ENCODE peak calls at places on chromosomes 11 and 22, in nine cellular contexts. Y, G, S, W, V, I, E, K and H are unnamed samples.

GRCh38 chr11:95487391-95487790 is 256.4 kb upstream of the SESN3 start:
- DNase-seq in K (no peak), E (no peak), Y (peak; percentile 91), G (no peak), I (no peak), S (no peak), V (no peak), W (peak; percentile 32), H (peak; percentile 75)

GRCh38 chr11:48017105-48017874 is 36.9 kb downstream of the PTPRJ start:
- DNase-seq in Y (no peak), V (no peak), I (no peak), W (no peak), S (no peak), K (no peak), E (no peak), G (no peak), H (no peak)

GRCh38 chr22:31613286-31613903 is 48.6 kb downstream of the PISD start:
- DNase-seq in Y (no peak), K (no peak), G (no peak), V (no peak), E (no peak), W (no peak), S (no peak), I (no peak), H (no peak)

GRCh38 chr11:96102664-96103068 is 178.8 kb upstream of the MTMR2 start:
- DNase-seq in W (no peak), Y (no peak), I (no peak), S (no peak), E (peak; percentile 86), V (no peak), G (no peak), K (no peak), H (no peak)

GRCh38 chr11:115439385-115439784 is 64.8 kb downstream of the CADM1 start:
- DNase-seq in E (peak; percentile 0), K (no peak), S (no peak), W (no peak), Y (peak; percentile 2), I (no peak), G (no peak), V (no peak), H (peak; percentile 14)

GRCh38 chr11:67556244-67556643 is 27.4 kb upstream of the GSTP1 start:
- DNase-seq in V (no peak), Y (no peak), S (no peak), E (no peak), W (no peak), I (no peak), G (no peak), K (no peak), H (no peak)

GRCh38 chr11:1168721-1169161 is 11.0 kb downstream of the MUC5AC start:
- DNase-seq in V (no peak), I (no peak), S (peak; percentile 41), Y (no peak), G (peak; percentile 68), K (no peak), W (no peak), E (no peak), H (no peak)

GRCh38 chr11:73585834-73586575 is 11.9 kb downstream of the FAM168A start:
- DNase-seq in E (peak; percentile 75), S (no peak), I (no peak), G (no peak), Y (no peak), W (no peak), K (no peak), V (no peak), H (no peak)

GRCh38 chr22:49133541-49133940 is 694.1 kb downstream of the BRD1 start:
- DNase-seq in I (no peak), W (no peak), Y (no peak), S (no peak), G (peak; percentile 49), E (no peak), V (no peak), K (no peak), H (no peak)

GRCh38 chr11:57072640-57073039 is 83.9 kb downstream of the OR5AK2 start:
- DNase-seq in W (no peak), I (no peak), V (no peak), G (no peak), Y (no peak), S (no peak), E (peak; percentile 95), K (no peak), H (peak; percentile 75)

GRCh38 chr11:5531053-5531831 is 14.7 kb upstream of the UBQLNL start:
- DNase-seq in G (no peak), S (no peak), Y (no peak), I (no peak), W (no peak), E (no peak), V (no peak), K (no peak), H (no peak)

GRCh38 chr11:34223021-34223813 is 117.8 kb downstream of the NAT10 start:
- DNase-seq in E (peak; percentile 57), V (no peak), W (no peak), S (no peak), Y (no peak), K (no peak), I (peak; percentile 74), G (peak; percentile 90), H (peak; percentile 51)

GRCh38 chr11:104836711-104837110 is 61.5 kb downstream of the CASP12 start:
- DNase-seq in I (no peak), Y (no peak), W (no peak), G (no peak), S (no peak), E (no peak), V (no peak), K (no peak), H (peak; percentile 5)

GRCh38 chr11:57566035-57566504 is 1.4 kb downstream of the UBE2L6 start:
- DNase-seq in E (peak; percentile 71), I (peak; percentile 49), V (peak; percentile 59), K (no peak), W (peak; percentile 57), G (no peak), S (no peak), Y (peak; percentile 76), H (peak; percentile 51)

GRCh38 chr22:19331474-19331873 is 40.0 kb upstream of the CLTCL1 start:
- DNase-seq in K (no peak), G (no peak), I (no peak), S (no peak), Y (no peak), E (no peak), W (no peak), V (no peak), H (no peak)

GRCh38 chr11:94154095-94154856 is 25.6 kb downstream of the PANX1 start:
- DNase-seq in E (no peak), G (no peak), K (no peak), W (no peak), S (no peak), Y (no peak), V (no peak), I (no peak), H (no peak)

GRCh38 chr22:23226497-23226850 is 46.2 kb downstream of the BCR start:
- DNase-seq in I (no peak), W (no peak), K (no peak), V (no peak), S (no peak), Y (no peak), E (no peak), G (no peak), H (no peak)

GRCh38 chr11:117808768-117809167 is 11.8 kb upstream of the DSCAML1 start:
- DNase-seq in G (no peak), Y (no peak), V (no peak), S (no peak), K (no peak), I (no peak), E (no peak), W (no peak), H (no peak)

GRCh38 chr11:10326080-10326964 is 21.4 kb downstream of the ADM start:
- DNase-seq in G (no peak), E (no peak), S (no peak), I (peak; percentile 86), K (no peak), Y (no peak), V (no peak), W (no peak), H (no peak)

GRCh38 chr11:843086-843704 is 543 bp downstream of the TSPAN4 start:
- DNase-seq in W (no peak), Y (no peak), G (no peak), I (no peak), E (no peak), V (no peak), S (no peak), K (no peak), H (no peak)

GRCh38 chr22:49546811-49547585 is 280.7 kb downstream of the BRD1 start:
- DNase-seq in V (no peak), Y (no peak), I (no peak), W (no peak), G (peak; percentile 54), S (no peak), E (no peak), K (no peak), H (no peak)

GRCh38 chr11:61963282-61964057 is 4.0 kb downstream of the FTH1 start:
- DNase-seq in W (no peak), E (peak; percentile 56), G (peak; percentile 78), K (no peak), V (peak; percentile 88), Y (peak; percentile 72), I (no peak), S (peak; percentile 88), H (peak; percentile 70)

GRCh38 chr11:77046060-77046501 is 11.9 kb downstream of the B3GNT6 start:
- DNase-seq in E (peak; percentile 19), S (no peak), K (peak; percentile 69), W (peak; percentile 69), Y (peak; percentile 47), G (peak; percentile 85), V (no peak), I (peak; percentile 74), H (peak; percentile 50)

GRCh38 chr11:9990221-9990973 is 303.6 kb downstream of the SBF2 start:
- DNase-seq in E (peak; percentile 24), Y (no peak), W (no peak), V (peak; percentile 0), I (no peak), K (no peak), G (no peak), S (no peak), H (peak; percentile 3)

GRCh38 chr11:44885919-44886318 is 64.8 kb downstream of the TP53I11 start:
- DNase-seq in V (no peak), S (no peak), E (no peak), W (no peak), G (no peak), K (no peak), Y (no peak), I (no peak), H (no peak)

GRCh38 chr11:65108469-65109123 is 3.1 kb upstream of the TM7SF2 start:
- DNase-seq in S (no peak), E (no peak), W (no peak), V (no peak), Y (no peak), I (no peak), G (no peak), K (no peak), H (no peak)

GRCh38 chr11:114317738-114318137 is 21.5 kb downstream of the NNMT start:
- DNase-seq in V (no peak), Y (no peak), W (no peak), E (peak; percentile 36), S (no peak), G (no peak), I (peak; percentile 40), K (no peak), H (no peak)

GRCh38 chr22:19877626-19878339 is 23.1 kb upstream of the GNB1L start:
- DNase-seq in I (no peak), W (no peak), S (peak; percentile 37), V (no peak), G (peak; percentile 80), Y (no peak), K (no peak), E (peak; percentile 69), H (no peak)

GRCh38 chr11:84963240-84963639 is 663.9 kb downstream of the DLG2 start:
- DNase-seq in V (no peak), Y (no peak), E (no peak), I (no peak), S (no peak), K (no peak), W (no peak), G (no peak), H (no peak)

GRCh38 chr11:63855975-63856374 is 17.1 kb downstream of the MARK2 start:
- DNase-seq in I (no peak), G (no peak), V (no peak), K (no peak), Y (peak; percentile 38), S (no peak), E (no peak), W (no peak), H (no peak)

GRCh38 chr11:58525037-58525614 is 17.2 kb upstream of the OR5B21 start:
- DNase-seq in W (peak; percentile 36), E (no peak), Y (peak; percentile 81), G (no peak), I (no peak), V (peak; percentile 59), K (no peak), S (no peak), H (no peak)